ENCODE peak calls at places on chromosomes 2 and 18, in six cellular contexts. Z is HCT116, Y is endothelial cell of umbilical vein, A is endodermal cell, I is HepG2, O is fibroblast of lung. U is an unnamed sample.

GRCh38 chr2:47559079-47559684 is 156.2 kb downstream of the MSH2 start:
- DNase-seq in Z (no peak), Y (no peak), A (peak), I (no peak), O (peak), U (no peak)

GRCh38 chr2:172094319-172095145 is 8.2 kb downstream of the DLX2 start:
- DNase-seq in Z (no peak), Y (no peak), A (peak), I (no peak), O (no peak), U (no peak)

GRCh38 chr2:33069894-33070651 is 123.3 kb downstream of the LTBP1 start:
- DNase-seq in Z (peak), Y (peak), A (no peak), I (peak), O (peak), U (no peak)

GRCh38 chr2:104746790-104747320 is 107.1 kb upstream of the POU3F3 start:
- DNase-seq in Z (no peak), Y (no peak), A (peak), I (no peak), O (no peak), U (no peak)

GRCh38 chr2:128435576-128436497 is 117.2 kb upstream of the HS6ST1 start:
- DNase-seq in Z (no peak), Y (no peak), A (peak), I (no peak), O (no peak), U (no peak)

GRCh38 chr18:48546411-48546810 is 7.6 kb downstream of the CTIF start:
- DNase-seq in Z (no peak), Y (no peak), A (peak), I (no peak), O (peak), U (no peak)

GRCh38 chr2:8511868-8512612 is 169.8 kb upstream of the ID2 start:
- DNase-seq in Z (no peak), Y (no peak), A (no peak), I (no peak), O (peak), U (no peak)

GRCh38 chr2:188975497-188976102 is 1.4 kb downstream of the COL3A1 start:
- DNase-seq in Z (no peak), Y (no peak), A (no peak), I (no peak), O (peak), U (peak)

GRCh38 chr2:151775057-151775740 is 40.9 kb upstream of the NEB start:
- DNase-seq in Z (no peak), Y (no peak), A (no peak), I (no peak), O (peak), U (no peak)

GRCh38 chr2:62208758-62209114 is 12.8 kb downstream of the B3GNT2 start:
- DNase-seq in Z (no peak), Y (no peak), A (peak), I (no peak), O (no peak), U (no peak)

GRCh38 chr2:172970660-172971059 is 105.0 kb upstream of the MAP3K20 start:
- DNase-seq in Z (no peak), Y (peak), A (no peak), I (no peak), O (no peak), U (no peak)

GRCh38 chr2:228136027-228136426 is 45.5 kb downstream of the SPHKAP start:
- DNase-seq in Z (no peak), Y (no peak), A (no peak), I (no peak), O (no peak), U (no peak)

GRCh38 chr18:36530676-36531405 is 233.3 kb downstream of the FHOD3 start:
- DNase-seq in Z (no peak), Y (no peak), A (no peak), I (no peak), O (no peak), U (no peak)

GRCh38 chr2:74648009-74648443 is at the start of gene M1AP:
- DNase-seq in Z (peak), Y (no peak), A (peak), I (no peak), O (no peak), U (peak)

GRCh38 chr2:69911985-69912563 is 2.8 kb upstream of the MXD1 start:
- DNase-seq in Z (peak), Y (peak), A (no peak), I (peak), O (peak), U (no peak)

GRCh38 chr18:68596016-68596415 is 118.9 kb downstream of the TMX3 start:
- DNase-seq in Z (no peak), Y (no peak), A (no peak), I (no peak), O (no peak), U (no peak)

GRCh38 chr2:54332386-54332785 is 76.4 kb upstream of the TSPYL6 start:
- DNase-seq in Z (no peak), Y (no peak), A (no peak), I (no peak), O (peak), U (no peak)

GRCh38 chr2:86825728-86826386 is 35.1 kb upstream of the CD8A start:
- DNase-seq in Z (no peak), Y (no peak), A (no peak), I (no peak), O (no peak), U (no peak)

GRCh38 chr2:170354409-170354808 is 176.5 kb downstream of the MYO3B start:
- DNase-seq in Z (no peak), Y (no peak), A (peak), I (no peak), O (no peak), U (no peak)

GRCh38 chr18:36191286-36191685 is 4.0 kb downstream of the MOCOS start:
- DNase-seq in Z (no peak), Y (no peak), A (no peak), I (no peak), O (no peak), U (peak)

GRCh38 chr2:241489080-241489479 is 19.3 kb downstream of the STK25 start:
- DNase-seq in Z (no peak), Y (no peak), A (no peak), I (no peak), O (no peak), U (no peak)

GRCh38 chr2:166333809-166334208 is 41.9 kb downstream of the SCN9A start:
- DNase-seq in Z (no peak), Y (no peak), A (no peak), I (no peak), O (no peak), U (no peak)

GRCh38 chr2:5482929-5483331 is 209.3 kb upstream of the SOX11 start:
- DNase-seq in Z (no peak), Y (no peak), A (peak), I (no peak), O (peak), U (no peak)

GRCh38 chr2:88738271-88738670 is 46.8 kb downstream of the RPIA start:
- DNase-seq in Z (no peak), Y (peak), A (no peak), I (no peak), O (peak), U (no peak)

GRCh38 chr2:20651731-20652099 is 817 bp upstream of the HS1BP3 start:
- DNase-seq in Z (no peak), Y (no peak), A (no peak), I (no peak), O (no peak), U (no peak)

GRCh38 chr18:69216390-69216789 is 184.3 kb upstream of the DOK6 start:
- DNase-seq in Z (no peak), Y (no peak), A (no peak), I (no peak), O (peak), U (no peak)

GRCh38 chr18:80109676-80110078 is 615 bp downstream of the ADNP2 start:
- DNase-seq in Z (no peak), Y (peak), A (peak), I (no peak), O (peak), U (peak)

GRCh38 chr2:152585830-152586484 is 131.3 kb downstream of the PRPF40A start:
- DNase-seq in Z (no peak), Y (peak), A (no peak), I (peak), O (peak), U (no peak)

GRCh38 chr2:37873229-37873628 is 51.9 kb upstream of the RMDN2 start:
- DNase-seq in Z (no peak), Y (no peak), A (peak), I (no peak), O (no peak), U (no peak)
- TF ChIP-seq CTCF in Z (no peak), Y (no peak), A (peak), I (peak), O (no peak), U (no peak)

GRCh38 chr18:13267517-13267916 is 49.0 kb downstream of the LDLRAD4 start:
- DNase-seq in Z (no peak), Y (no peak), A (peak), I (no peak), O (no peak), U (no peak)
- H3K27ac ChIP-seq in Z (no peak), Y (no peak), A (no peak), I (no peak), O (no peak), U (no peak)

DNA sequence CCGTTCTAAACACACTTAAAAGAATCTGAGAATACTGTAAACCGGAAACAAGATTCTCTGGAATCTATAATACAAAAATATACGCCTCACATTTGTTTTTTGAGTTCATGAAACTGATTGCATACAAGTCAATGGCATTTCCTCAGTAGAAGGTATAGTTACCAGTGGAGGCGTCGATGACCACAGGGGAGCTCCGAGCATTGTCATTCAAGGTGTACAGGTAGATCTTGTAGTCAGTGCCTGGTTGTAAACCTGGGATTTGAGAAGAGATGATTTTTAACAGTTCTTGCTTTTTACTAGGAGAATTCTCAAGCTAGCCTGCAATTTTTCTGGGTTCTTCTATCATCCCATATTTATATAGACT is 60.4 kb downstream of the FN1 start:
- DNase-seq in Z (no peak), Y (no peak), A (no peak), I (no peak), O (no peak), U (no peak)
- H3K9ac ChIP-seq in Z (no peak), Y (no peak), A (no peak), I (no peak), O (no peak), U (no peak)

DNA sequence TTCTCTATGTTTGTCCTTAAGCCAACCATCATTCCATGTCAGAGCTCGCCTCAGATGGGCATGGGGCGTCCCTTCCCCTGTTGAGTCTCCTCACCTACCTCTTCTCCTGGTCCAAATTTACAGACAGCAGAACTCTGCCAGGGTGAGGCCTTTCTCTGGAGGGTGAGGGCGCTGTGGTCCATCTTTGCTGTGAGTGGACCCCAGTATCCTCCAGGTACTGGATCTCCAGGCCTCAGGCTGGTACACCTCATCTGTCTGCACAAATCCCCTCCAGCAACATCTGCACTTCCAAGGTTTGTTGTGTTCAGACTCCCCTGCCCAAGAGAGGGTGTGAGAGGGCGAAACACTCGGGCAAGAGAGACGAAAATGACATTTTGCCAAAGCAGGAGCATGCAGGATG is 63.9 kb upstream of the EDAR start:
- DNase-seq in Z (no peak), Y (no peak), A (no peak), I (no peak), O (no peak), U (peak)
- TF ChIP-seq CTCF in Z (no peak), Y (no peak), A (peak), I (no peak), O (no peak), U (no peak)

GRCh38 chr2:217621391-217621801 is 381.4 kb downstream of the TNS1 start:
- DNase-seq in Z (no peak), Y (no peak), A (no peak), I (no peak), O (peak), U (no peak)
- H3K27ac ChIP-seq in Z (no peak), Y (no peak), A (peak), I (no peak), O (no peak), U (peak)